ENCODE peak calls at places on chromosomes 5 and 9, in nine cellular contexts. K is colonic mucosa; H is H1; W is neural progenitor cell; S is testis; T is mesenchymal stem cell; Q is heart left ventricle; C is effector memory CD4-positive, alpha-beta T cell; F is CD4-positive, alpha-beta memory T cell. Z is an unnamed sample.
A peak's percentile ranks its signal among the peaks of the same experiment; 100 is the strongest.

GRCh38 chr5:180823938-180824629 is 21.5 kb upstream of the MGAT1 start:
- DNase-seq in K (peak; percentile 8), H (no peak), W (no peak), S (no peak), T (no peak), Q (no peak), C (no peak), F (no peak), Z (no peak)

GRCh38 chr5:173158366-173158765 is 14.0 kb downstream of the BNIP1 start:
- DNase-seq in K (no peak), H (no peak), W (no peak), S (no peak), T (no peak), Q (no peak), C (no peak), F (no peak), Z (no peak)

GRCh38 chr5:27472000-27472763 is 433.8 kb upstream of the CDH9 start:
- DNase-seq in K (no peak), H (peak; percentile 89), W (peak; percentile 91), S (peak; percentile 60), T (peak; percentile 93), Q (no peak), C (no peak), F (no peak), Z (no peak)

GRCh38 chr5:35842856-35843255 is 13.8 kb upstream of the IL7R start:
- DNase-seq in K (no peak), H (no peak), W (no peak), S (no peak), T (no peak), Q (no peak), C (no peak), F (no peak), Z (no peak)

GRCh38 chr5:150644058-150644457 is 3.6 kb downstream of the SYNPO start:
- DNase-seq in K (no peak), H (no peak), W (peak; percentile 41), S (no peak), T (no peak), Q (no peak), C (no peak), F (no peak), Z (no peak)

GRCh38 chr5:55021465-55021864 is 2.6 kb upstream of the GZMK start:
- DNase-seq in K (no peak), H (no peak), W (no peak), S (no peak), T (no peak), Q (no peak), C (no peak), F (no peak), Z (no peak)

GRCh38 chr5:107618233-107618632 is 52.5 kb downstream of the EFNA5 start:
- DNase-seq in K (no peak), H (no peak), W (no peak), S (no peak), T (peak; percentile 72), Q (no peak), C (no peak), F (no peak), Z (no peak)

GRCh38 chr5:138095100-138095907 is 11.5 kb downstream of the WNT8A start:
- DNase-seq in K (no peak), H (no peak), W (no peak), S (no peak), T (no peak), Q (no peak), C (no peak), F (no peak), Z (no peak)

GRCh38 chr9:123696476-123696875 is 233.4 kb downstream of the DENND1A start:
- DNase-seq in K (no peak), H (no peak), W (no peak), S (no peak), T (no peak), Q (no peak), C (no peak), F (no peak), Z (no peak)

GRCh38 chr5:90747693-90748092 is 189.1 kb downstream of the ADGRV1 start:
- DNase-seq in K (no peak), H (no peak), W (peak; percentile 63), S (no peak), T (no peak), Q (no peak), C (no peak), F (no peak), Z (no peak)

GRCh38 chr9:115202960-115203751 is 85.2 kb upstream of the TNC start:
- DNase-seq in K (no peak), H (no peak), W (no peak), S (no peak), T (peak; percentile 93), Q (peak; percentile 32), C (no peak), F (no peak), Z (no peak)

GRCh38 chr5:10289353-10289752 is 18.3 kb downstream of the CMBL start:
- DNase-seq in K (peak; percentile 81), H (no peak), W (no peak), S (no peak), T (no peak), Q (peak; percentile 34), C (no peak), F (no peak), Z (no peak)

GRCh38 chr5:153352685-153353219 is 137.7 kb upstream of the GRIA1 start:
- DNase-seq in K (no peak), H (no peak), W (no peak), S (no peak), T (no peak), Q (no peak), C (no peak), F (no peak), Z (no peak)

GRCh38 chr5:107772418-107773310 is 101.9 kb upstream of the EFNA5 start:
- DNase-seq in K (no peak), H (no peak), W (peak; percentile 17), S (no peak), T (no peak), Q (peak; percentile 10), C (no peak), F (no peak), Z (no peak)

GRCh38 chr5:51226420-51226735 is 156.9 kb upstream of the ISL1 start:
- DNase-seq in K (no peak), H (peak; percentile 73), W (peak; percentile 52), S (no peak), T (no peak), Q (no peak), C (no peak), F (no peak), Z (no peak)

GRCh38 chr5:176162206-176162605 is 76.0 kb upstream of the SIMC1 start:
- DNase-seq in K (no peak), H (no peak), W (no peak), S (peak; percentile 66), T (no peak), Q (no peak), C (no peak), F (no peak), Z (no peak)

DNA sequence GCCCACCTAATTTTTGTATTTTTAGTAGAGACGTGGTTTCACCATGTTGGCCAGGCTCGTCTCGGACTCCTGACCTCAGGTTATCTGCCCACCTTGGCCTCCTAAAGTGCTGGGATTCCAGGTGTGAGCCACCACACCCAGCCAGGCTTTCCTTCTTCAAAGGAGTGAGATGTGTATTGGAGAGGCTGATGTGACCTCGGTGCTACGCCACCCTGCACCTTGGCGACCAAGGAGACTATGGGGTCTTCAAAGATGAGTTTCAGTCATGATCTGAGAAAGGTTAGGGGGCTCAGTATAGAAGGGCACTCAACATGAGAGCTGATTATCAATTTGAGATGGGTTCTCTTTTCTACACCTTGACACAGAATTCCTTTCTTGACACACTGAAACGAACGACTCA is 284.2 kb upstream of the WWC1 start:
- DNase-seq in K (no peak), H (no peak), W (no peak), S (no peak), T (no peak), Q (no peak), C (no peak), F (no peak), Z (no peak)
- H3K4me1 ChIP-seq in K (no peaks in the 10 kb centered on the region), H (no peaks in the 10 kb centered on the region), W (no peaks in the 10 kb centered on the region), S (no peaks in the 10 kb centered on the region), T (no peaks in the 10 kb centered on the region), Q (peaks cover 41% of the 10 kb centered on the region), C (no peaks in the 10 kb centered on the region), F (no peaks in the 10 kb centered on the region), Z (no peaks in the 10 kb centered on the region)

GRCh38 chr9:78029601-78030552 is 1.7 kb downstream of the GNAQ start:
- DNase-seq in K (peak; percentile 55), H (no peak), W (peak; percentile 53), S (peak; percentile 50), T (peak; percentile 61), Q (no peak), C (no peak), F (peak; percentile 39), Z (no peak)
- H3K4me3 ChIP-seq in K (peak overlapping the region; percentile 60), H (peak overlapping the region; percentile 98), W (peak overlapping the region; percentile 92), S (peak overlapping the region; percentile 85), T (peak overlapping the region; percentile 92), Q (peak overlapping the region; percentile 62), C (peak overlapping the region; percentile 78), F (peak overlapping the region; percentile 39), Z (peak overlapping the region; percentile 95)

GRCh38 chr9:21901538-21901937 is 92.7 kb downstream of the CDKN2A start:
- DNase-seq in K (no peak), H (no peak), W (no peak), S (no peak), T (no peak), Q (no peak), C (no peak), F (no peak), Z (no peak)
- H3K9me3 ChIP-seq in K (no peaks in the 10 kb centered on the region), H (peaks cover 4% of the 10 kb centered on the region), W (no peaks in the 10 kb centered on the region), S (no peaks in the 10 kb centered on the region), T (peaks cover 20% of the 10 kb centered on the region), Q (peaks cover 53% of the 10 kb centered on the region), C (peaks cover 5% of the 10 kb centered on the region), F (no peaks in the 10 kb centered on the region), Z (peaks cover 32% of the 10 kb centered on the region)

GRCh38 chr5:6715758-6716633 is 2.8 kb downstream of the TENT4A start:
- DNase-seq in K (peak; percentile 21), H (no peak), W (no peak), S (no peak), T (no peak), Q (no peak), C (no peak), F (peak; percentile 44), Z (no peak)

GRCh38 chr5:6717687-6718086 is 4.5 kb downstream of the TENT4A start:
- DNase-seq in K (peak; percentile 14), H (no peak), W (no peak), S (no peak), T (no peak), Q (no peak), C (no peak), F (no peak), Z (no peak)

GRCh38 chr5:6716634-6717149 is 3.5 kb downstream of the TENT4A start:
- DNase-seq in K (peak; percentile 14), H (no peak), W (no peak), S (no peak), T (no peak), Q (no peak), C (no peak), F (no peak), Z (peak; percentile 58)

GRCh38 chr5:6718161-6718681 is 5.0 kb downstream of the TENT4A start:
- DNase-seq in K (peak; percentile 12), H (no peak), W (no peak), S (no peak), T (no peak), Q (no peak), C (no peak), F (no peak), Z (peak; percentile 53)

GRCh38 chr5:6717247-6717646 is 4.0 kb downstream of the TENT4A start:
- DNase-seq in K (peak; percentile 11), H (no peak), W (no peak), S (no peak), T (no peak), Q (no peak), C (no peak), F (no peak), Z (no peak)
- H3K4me1 ChIP-seq in K (peaks cover 18% of the 10 kb centered on the region), H (peaks cover 15% of the 10 kb centered on the region), W (peaks cover 24% of the 10 kb centered on the region), S (peaks cover 41% of the 10 kb centered on the region), T (peaks cover 32% of the 10 kb centered on the region), Q (peaks cover 72% of the 10 kb centered on the region), C (peaks cover 46% of the 10 kb centered on the region), F (peaks cover 72% of the 10 kb centered on the region), Z (peaks cover 58% of the 10 kb centered on the region)

Z was measured in ascending aorta.